ENCODE peak calls at places on chromosomes 7 and 10, in seven cellular contexts. A, K, U, V, I, E and C are unnamed samples.
A peak's percentile ranks its signal among the peaks of the same experiment; 100 is the strongest.

GRCh38 chr7:157250605-157251228 is 86.1 kb upstream of the DNAJB6 start:
- DNase-seq in V (peak; percentile 72), K (peak; percentile 70), E (peak; percentile 51), I (no peak), U (peak; percentile 38), A (no peak), C (no peak)

GRCh38 chr7:80428161-80429054 is 83.5 kb downstream of the GNAT3 start:
- DNase-seq in E (peak; percentile 62), A (no peak), I (no peak), K (peak; percentile 82), V (peak; percentile 60), U (peak; percentile 28), C (no peak)

GRCh38 chr7:82859106-82859850 is 303.4 kb downstream of the PCLO start:
- DNase-seq in A (no peak), I (no peak), K (no peak), V (no peak), E (peak; percentile 16), U (no peak), C (no peak)

GRCh38 chr10:17214991-17215781 is 12.9 kb upstream of the VIM start:
- DNase-seq in U (no peak), E (peak; percentile 48), I (no peak), K (peak; percentile 98), V (no peak), A (no peak), C (no peak)

GRCh38 chr7:38465946-38466345 is 165.2 kb downstream of the AMPH start:
- DNase-seq in V (no peak), E (no peak), A (no peak), U (no peak), I (no peak), K (peak; percentile 34), C (no peak)

GRCh38 chr10:22606164-22606614 is 108.2 kb downstream of the PIP4K2A start:
- DNase-seq in I (peak; percentile 63), E (no peak), K (no peak), U (no peak), V (no peak), A (no peak), C (no peak)

GRCh38 chr10:42640610-42641229 is 2.4 kb upstream of the ZNF33B start:
- DNase-seq in U (no peak), K (no peak), A (peak; percentile 58), I (no peak), E (peak; percentile 73), V (no peak), C (peak; percentile 85)

GRCh38 chr7:153829523-153829922 is 222.7 kb upstream of the DPP6 start:
- DNase-seq in U (no peak), I (no peak), E (no peak), V (no peak), A (no peak), K (no peak), C (no peak)

GRCh38 chr7:99141756-99142726 is 1.9 kb downstream of the SMURF1 start:
- DNase-seq in V (peak; percentile 80), K (peak; percentile 80), U (peak; percentile 48), I (peak; percentile 63), A (peak; percentile 66), E (peak; percentile 73), C (peak; percentile 74)

GRCh38 chr7:148888300-148888699 is 4.2 kb upstream of the EZH2 start:
- DNase-seq in K (no peak), A (no peak), V (no peak), E (no peak), I (no peak), U (no peak), C (no peak)

GRCh38 chr7:24052572-24053223 is 231.3 kb upstream of the NPY start:
- DNase-seq in E (peak; percentile 94), K (peak; percentile 70), U (no peak), A (no peak), I (no peak), V (no peak), C (no peak)
- H3K27ac ChIP-seq in E (peak overlapping the region; percentile 38), K (no peak overlapping the region), U (no peak overlapping the region), A (no peak overlapping the region), I (no peak overlapping the region), V (no peak overlapping the region), C (peak overlapping the region; percentile 59)

GRCh38 chr7:66142334-66142733 is 27.7 kb downstream of the CRCP start:
- DNase-seq in K (no peak), E (no peak), I (no peak), V (no peak), A (no peak), U (no peak), C (no peak)
- H3K4me1 ChIP-seq in K (peaks cover 24% of the 10 kb centered on the region), E (peaks cover 20% of the 10 kb centered on the region), I (peaks cover 41% of the 10 kb centered on the region), V (no peaks in the 10 kb centered on the region), A (no peaks in the 10 kb centered on the region), U (peaks cover 15% of the 10 kb centered on the region), C (peaks cover 5% of the 10 kb centered on the region)

GRCh38 chr7:31939076-31939475 is 131.1 kb downstream of the PDE1C start:
- DNase-seq in E (no peak), I (no peak), K (no peak), A (no peak), V (no peak), U (no peak), C (no peak)

GRCh38 chr7:31937982-31938381 is 132.2 kb downstream of the PDE1C start:
- DNase-seq in A (no peak), I (no peak), U (no peak), E (no peak), K (no peak), V (no peak), C (no peak)

GRCh38 chr7:31935671-31936070 is 134.5 kb downstream of the PDE1C start:
- DNase-seq in V (no peak), K (no peak), E (no peak), A (no peak), U (no peak), I (no peak), C (no peak)

GRCh38 chr7:31940167-31940566 is 130.0 kb downstream of the PDE1C start:
- DNase-seq in I (no peak), E (no peak), A (no peak), K (no peak), V (no peak), U (no peak), C (no peak)

GRCh38 chr7:31938650-31939049 is 131.6 kb downstream of the PDE1C start:
- DNase-seq in A (no peak), V (no peak), K (no peak), E (peak; percentile 77), U (peak; percentile 71), I (no peak), C (no peak)
- TF ChIP-seq CTCF in A (no peak), V (peak; percentile 9), K (peak; percentile 23), E (peak; percentile 56), U (peak; percentile 23), I (no peak), C (peak; percentile 36)

GRCh38 chr10:13837966-13838365 is 251.2 kb downstream of the PRPF18 start:
- DNase-seq in I (no peak), K (no peak), E (no peak), V (no peak), A (no peak), U (no peak), C (no peak)

GRCh38 chr10:13840036-13840435 is 253.3 kb downstream of the PRPF18 start:
- DNase-seq in K (no peak), E (no peak), V (no peak), I (no peak), A (no peak), U (no peak), C (no peak)

GRCh38 chr10:13839430-13839986 is 252.7 kb downstream of the PRPF18 start:
- DNase-seq in I (no peak), U (no peak), E (peak; percentile 62), A (no peak), V (no peak), K (peak; percentile 90), C (no peak)

GRCh38 chr10:13842119-13842518 is 255.4 kb downstream of the PRPF18 start:
- DNase-seq in I (no peak), K (no peak), A (no peak), E (no peak), V (no peak), U (no peak), C (no peak)

DNA sequence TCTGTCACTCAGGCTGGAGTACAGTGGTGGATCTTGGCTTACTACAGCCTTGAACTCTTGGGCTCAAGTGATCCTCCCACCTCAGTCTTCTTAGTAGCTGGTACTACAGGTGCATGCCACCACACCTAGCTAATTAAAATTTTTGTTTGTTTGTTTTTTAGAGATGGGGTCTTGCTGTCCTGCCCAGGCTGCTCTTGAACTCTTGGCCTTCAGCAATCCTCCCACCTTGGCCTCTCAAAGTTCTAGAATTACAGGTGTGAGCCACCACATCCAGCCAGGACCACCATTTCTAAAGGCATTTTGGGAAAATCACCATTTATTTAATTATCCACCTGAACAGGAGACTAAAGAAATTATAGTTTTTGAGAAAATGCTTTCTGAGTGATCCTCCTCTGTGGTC is 252.3 kb downstream of the PRPF18 start:
- DNase-seq in U (no peak), I (no peak), V (no peak), K (no peak), A (no peak), E (no peak), C (no peak)
- H3K27ac ChIP-seq in U (no peak overlapping the region), I (no peak overlapping the region), V (no peak overlapping the region), K (peak overlapping the region; percentile 66), A (no peak overlapping the region), E (no peak overlapping the region), C (no peak overlapping the region)

GRCh38 chr7:120308171-120308570 is 35.2 kb downstream of the KCND2 start:
- DNase-seq in E (no peak), A (no peak), K (no peak), U (no peak), V (no peak), I (no peak), C (no peak)
- H3K4me1 ChIP-seq in E (no peaks in the 10 kb centered on the region), A (no peaks in the 10 kb centered on the region), K (no peaks in the 10 kb centered on the region), U (no peaks in the 10 kb centered on the region), V (no peaks in the 10 kb centered on the region), I (no peaks in the 10 kb centered on the region), C (no peaks in the 10 kb centered on the region)

DNA sequence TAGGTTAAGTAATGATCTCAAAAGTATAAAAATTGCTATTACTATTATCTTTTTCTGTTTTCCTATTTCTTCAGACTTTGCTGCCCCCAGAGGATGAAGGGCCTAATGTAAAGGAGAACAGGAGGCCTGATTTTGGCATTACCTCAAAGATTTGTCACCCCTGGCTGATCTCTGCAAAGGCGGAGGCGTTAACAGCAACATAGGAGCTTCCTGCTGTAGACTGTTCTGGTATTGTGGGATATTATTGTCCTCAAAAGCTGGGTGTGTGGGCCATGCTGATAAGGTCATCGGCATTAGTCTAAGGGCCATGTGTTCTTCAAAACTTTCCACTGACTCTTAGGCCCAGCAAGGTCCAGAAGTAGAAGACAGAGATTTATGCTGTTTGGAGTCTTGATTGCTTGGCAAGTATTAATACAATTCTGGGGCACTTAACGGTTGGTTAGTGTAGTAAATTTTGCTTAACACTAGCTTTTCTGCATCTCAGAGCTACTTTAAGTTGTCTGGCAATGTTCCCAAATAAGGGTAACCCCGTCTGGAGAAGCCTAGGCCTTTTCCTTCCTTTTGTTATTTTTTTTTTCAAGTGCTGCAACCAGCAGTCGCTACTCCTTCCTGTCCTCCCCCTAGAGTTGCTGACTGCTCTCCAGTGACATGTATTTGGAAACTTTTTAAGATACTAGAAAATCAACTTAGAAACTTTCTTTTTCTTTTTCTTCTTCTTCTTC is 14.0 kb upstream of the ENTPD1 start:
- DNase-seq in I (no peak), E (peak; percentile 12), A (no peak), U (no peak), K (no peak), V (no peak), C (no peak)
- TF ChIP-seq CTCF in I (peak; percentile 23), E (no peak), A (no peak), U (no peak), K (no peak), V (no peak), C (no peak)